ENCODE peak calls at places on chromosomes 11 and 22, in four cellular contexts. E, R, Z and V are unnamed samples. For H3K4me1 and H3K27me3, the result is how much of the 10 kb centered on the place peaks cover.

GRCh38 chr11:17739945-17740338 is 5.4 kb downstream of the KCNC1 start:
- DNase-seq in R (peak), E (no peak), Z (no peak), V (no peak)

GRCh38 chr11:46827995-46828394 is 18.1 kb downstream of the CKAP5 start:
- DNase-seq in Z (no peak), E (no peak), R (no peak), V (no peak)

GRCh38 chr11:64303109-64304031 is 2.0 kb upstream of the ESRRA start:
- DNase-seq in R (no peak), E (no peak), Z (no peak), V (no peak)

GRCh38 chr11:130581631-130582030 is 133.2 kb downstream of the ADAMTS15 start:
- DNase-seq in E (no peak), R (no peak), Z (no peak), V (no peak)

GRCh38 chr22:24683671-24684070 is 80.7 kb downstream of the GGT1 start:
- DNase-seq in E (no peak), Z (no peak), R (no peak), V (no peak)

GRCh38 chr22:29158546-29158945 is 47.1 kb upstream of the EMID1 start:
- DNase-seq in Z (no peak), R (peak), E (no peak), V (no peak)

GRCh38 chr11:102147632-102148031 is 37.4 kb downstream of the YAP1 start:
- DNase-seq in Z (no peak), E (no peak), R (no peak), V (no peak)

GRCh38 chr11:69218271-69218682 is 62.5 kb downstream of the SMIM38 start:
- DNase-seq in E (no peak), R (no peak), Z (no peak), V (no peak)

GRCh38 chr11:100740440-100740839 is 53.4 kb downstream of the ARHGAP42 start:
- DNase-seq in E (no peak), Z (no peak), R (no peak), V (no peak)

GRCh38 chr22:45884201-45885067 is 92.5 kb downstream of the WNT7B start:
- DNase-seq in E (no peak), R (peak), Z (peak), V (peak)

GRCh38 chr11:120931057-120931779 is 92.7 kb upstream of the TBCEL start:
- DNase-seq in R (no peak), E (no peak), Z (no peak), V (no peak)

GRCh38 chr11:130118636-130119387 is 40.8 kb upstream of the ST14 start:
- DNase-seq in R (no peak), Z (no peak), E (no peak), V (no peak)

GRCh38 chr11:38900156-38900679 is 2302.2 kb upstream of the RAG2 start:
- DNase-seq in Z (no peak), E (no peak), R (no peak), V (no peak)

GRCh38 chr22:30250713-30251267 is 4.2 kb upstream of the LIF start:
- DNase-seq in Z (no peak), E (peak), R (no peak), V (no peak)

GRCh38 chr11:35518766-35519165 is 6.7 kb downstream of the PAMR1 start:
- DNase-seq in Z (no peak), R (no peak), E (no peak), V (no peak)

GRCh38 chr22:20972014-20972797 is 5.2 kb downstream of the AIFM3 start:
- DNase-seq in Z (no peak), R (no peak), E (no peak), V (no peak)

GRCh38 chr22:30485362-30485988 is 13.7 kb upstream of the SEC14L3 start:
- DNase-seq in R (peak), Z (peak), E (peak), V (peak)

GRCh38 chr22:35215993-35216392 is 41.3 kb upstream of the HMGXB4 start:
- DNase-seq in E (no peak), R (no peak), Z (no peak), V (no peak)

GRCh38 chr11:65890324-65891179 is at the start of gene CCDC85B:
- DNase-seq in E (peak), R (peak), Z (peak), V (peak)

GRCh38 chr11:65888163-65888814 is at the start of gene FIBP:
- DNase-seq in Z (peak), E (peak), R (peak), V (peak)

GRCh38 chr11:65892661-65893317 is 2.3 kb downstream of the CCDC85B start:
- DNase-seq in E (no peak), R (no peak), Z (no peak), V (peak)

GRCh38 chr11:65894034-65894591 is 3.6 kb downstream of the CCDC85B start:
- DNase-seq in Z (peak), R (no peak), E (no peak), V (peak)

DNA sequence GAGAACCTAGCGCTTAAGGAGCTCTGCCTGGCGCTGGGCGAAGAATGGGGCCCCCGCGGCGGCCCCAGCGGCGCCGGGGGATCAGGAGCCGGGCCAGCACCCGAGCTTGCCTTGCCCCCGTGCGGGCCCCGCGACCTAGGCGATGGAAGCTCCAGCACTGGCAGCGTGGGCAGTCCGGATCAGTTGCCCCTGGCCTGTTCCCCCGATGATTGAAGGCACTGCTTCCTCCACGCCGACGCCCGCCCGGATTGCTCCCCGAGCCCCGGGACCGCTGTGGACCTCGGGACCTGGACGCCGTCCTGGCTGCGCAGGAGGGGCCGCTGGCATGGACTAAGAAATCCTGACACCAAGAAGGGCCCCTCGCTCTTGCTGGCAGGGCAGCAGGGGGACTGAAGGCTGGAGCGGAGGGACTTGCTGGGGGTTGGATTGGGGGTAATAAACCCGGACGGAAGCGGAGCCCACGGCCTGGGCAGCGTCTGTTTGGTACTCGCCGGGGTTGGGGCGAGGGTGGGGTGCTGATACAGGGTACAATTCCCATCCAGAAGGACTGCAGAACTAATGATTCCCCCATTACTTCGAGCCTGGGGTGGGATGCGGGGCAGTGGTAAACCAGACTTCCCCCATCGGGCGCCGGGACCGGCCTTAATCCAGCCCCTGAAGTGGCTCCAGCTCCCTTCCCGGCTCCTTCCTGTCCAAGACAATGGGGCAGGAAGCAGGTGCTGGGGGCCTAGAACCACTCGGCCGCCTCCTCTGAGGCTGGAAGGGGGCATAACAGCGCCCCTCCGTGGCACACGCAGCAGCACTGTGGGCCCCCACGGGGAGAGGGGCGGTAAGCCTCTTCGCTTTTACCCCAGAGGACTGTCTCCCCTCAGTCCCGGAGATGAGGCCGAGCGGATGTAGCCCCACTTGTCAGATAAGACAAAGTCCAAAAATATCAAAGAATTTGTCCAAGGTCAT is 985 bp downstream of the CCDC85B start:
- DNase-seq in Z (peak), E (no peak), R (no peak), V (peak)
- TF ChIP-seq CTCF in Z (peak), E (no peak), R (peak), V (peak)

DNA sequence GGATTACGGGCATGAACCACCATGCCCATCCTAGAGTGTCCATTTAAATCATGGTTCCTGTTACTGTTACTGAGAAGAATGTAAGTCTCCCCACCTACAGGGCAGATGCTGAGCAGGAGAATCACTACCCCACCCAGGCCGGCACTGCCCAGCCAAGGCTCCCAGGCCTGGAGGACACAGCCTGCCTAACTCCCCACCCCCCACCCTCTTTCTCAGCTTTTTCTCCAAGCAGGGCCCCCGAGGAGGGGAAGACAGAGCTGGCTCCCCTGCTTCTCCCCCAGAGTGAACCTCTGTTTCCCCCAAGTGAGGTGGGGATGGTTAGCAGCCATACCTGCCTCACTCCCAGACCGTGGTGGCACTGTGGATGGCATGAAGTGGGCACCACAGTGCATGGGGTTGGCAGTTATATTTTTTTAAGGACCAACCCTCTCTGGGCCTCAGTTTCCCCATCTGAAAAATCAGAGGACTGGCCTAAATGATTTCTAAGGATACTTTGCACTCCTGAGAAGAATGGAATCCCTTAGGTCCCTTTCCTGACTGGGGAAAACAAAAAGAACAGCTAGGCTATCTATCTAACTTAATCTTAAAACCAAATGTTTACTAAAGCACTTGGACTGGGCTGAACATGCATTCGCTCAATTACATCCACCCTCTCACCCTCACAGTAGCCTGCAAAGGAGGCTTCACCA is 5.0 kb downstream of the CBX7 start:
- DNase-seq in R (peak), Z (no peak), E (no peak), V (no peak)
- H3K4me1 ChIP-seq in R (half or more), Z (half or more), E (under half), V (under half)

DNA sequence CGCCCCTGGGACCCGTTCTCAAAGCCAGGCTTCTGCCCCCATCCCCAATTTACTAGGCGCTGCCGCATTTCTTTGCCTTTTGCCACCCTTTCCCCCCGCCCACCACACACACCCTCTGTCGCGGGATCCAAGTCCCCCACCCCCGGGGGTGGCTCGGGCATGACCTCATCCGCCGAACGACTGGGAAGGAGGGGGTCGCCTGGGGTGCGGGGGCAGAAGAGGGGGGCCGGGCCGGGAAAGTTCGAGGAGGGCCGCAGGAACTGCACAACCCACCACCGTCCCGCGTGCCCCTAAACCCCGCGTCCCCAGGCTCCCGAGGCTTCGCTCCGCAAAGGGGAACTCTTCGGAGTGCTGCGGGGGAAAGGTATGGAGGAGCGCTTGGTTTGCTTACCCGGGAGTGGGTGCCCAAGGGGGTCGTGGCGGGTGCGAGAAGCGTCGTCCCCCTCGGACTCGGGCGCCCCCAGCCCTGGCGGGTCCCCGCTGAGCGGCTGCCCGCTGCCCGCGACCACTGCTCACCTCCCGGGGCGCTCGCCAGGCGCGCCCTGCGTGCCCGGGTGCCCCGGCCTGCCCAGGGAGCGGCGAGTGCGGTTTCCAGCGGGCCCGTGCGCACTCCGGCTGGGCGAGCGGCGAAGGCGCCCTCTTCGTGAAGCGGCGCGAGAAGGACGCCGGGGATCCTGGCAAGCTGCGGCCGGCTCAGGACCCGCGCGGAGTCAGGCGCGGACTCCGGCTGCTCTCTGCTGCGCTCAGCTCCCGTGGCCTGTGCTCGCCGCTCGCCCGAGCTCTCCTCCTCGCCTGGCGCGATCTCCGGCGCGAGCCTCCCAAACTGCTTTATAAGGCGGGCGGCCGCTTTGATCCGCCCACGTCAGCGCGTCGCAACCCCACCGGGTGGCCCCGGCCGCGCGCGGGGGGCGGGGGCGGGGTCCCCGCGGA is 3.9 kb upstream of the WNT11 start:
- DNase-seq in E (peak), R (peak), Z (peak), V (peak)
- H3K27me3 ChIP-seq in E (under half), R (under half), Z (under half), V (under half)

GRCh38 chr11:94602430-94603372 is 35.5 kb downstream of the PIWIL4 start:
- DNase-seq in Z (peak), R (peak), E (peak), V (peak)
- TF ChIP-seq CTCF in Z (peak), R (peak), E (no peak), V (peak)